ENCODE peak calls at places on chromosomes 5 and 9, in five cellular contexts. F, P, V, I and H are unnamed samples.

GRCh38 chr9:81552571-81552970 is 136.8 kb downstream of the TLE1 start:
- DNase-seq in I (no peak), V (no peak), P (no peak), F (no peak), H (no peak)

GRCh38 chr9:117687532-117687931 is 16.7 kb upstream of the TLR4 start:
- DNase-seq in V (no peak), F (no peak), I (no peak), P (no peak), H (no peak)

GRCh38 chr5:88145205-88145602 is 123.4 kb downstream of the TMEM161B start:
- DNase-seq in V (no peak), I (no peak), F (no peak), P (no peak), H (no peak)

GRCh38 chr9:129436751-129437625 is 183.9 kb downstream of the C9orf50 start:
- DNase-seq in V (no peak), I (no peak), P (peak), F (peak), H (no peak)

GRCh38 chr5:167783145-167783817 is 508.2 kb upstream of the WWC1 start:
- DNase-seq in V (no peak), P (no peak), I (no peak), F (no peak), H (peak)

GRCh38 chr5:152470167-152470566 is 65.1 kb upstream of the NMUR2 start:
- DNase-seq in I (no peak), F (no peak), P (no peak), V (no peak), H (no peak)

GRCh38 chr5:78472469-78473106 is 112.2 kb downstream of the SCAMP1 start:
- DNase-seq in F (peak), P (no peak), V (no peak), I (no peak), H (no peak)

GRCh38 chr9:77707696-77708095 is 59.6 kb upstream of the GNA14 start:
- DNase-seq in V (peak), I (no peak), F (peak), P (peak), H (peak)

GRCh38 chr5:157612071-157612476 is 36.5 kb upstream of the ADAM19 start:
- DNase-seq in V (no peak), F (peak), P (no peak), I (no peak), H (no peak)

GRCh38 chr9:124133752-124134151 is 122.2 kb downstream of the LHX2 start:
- DNase-seq in P (no peak), F (peak), V (peak), I (no peak), H (no peak)

GRCh38 chr5:32583582-32584232 is 1.6 kb upstream of the SUB1 start:
- DNase-seq in P (no peak), V (no peak), F (no peak), I (no peak), H (no peak)

GRCh38 chr9:117715411-117715989 is 11.3 kb downstream of the TLR4 start:
- DNase-seq in P (no peak), I (no peak), F (no peak), V (no peak), H (no peak)

GRCh38 chr9:21831841-21832509 is 29.5 kb downstream of the MTAP start:
- DNase-seq in P (no peak), I (no peak), F (peak), V (peak), H (peak)

GRCh38 chr9:79858509-79858908 is 286.7 kb downstream of the TLE4 start:
- DNase-seq in V (peak), F (peak), I (no peak), P (no peak), H (no peak)

GRCh38 chr5:124408738-124409453 is 337.5 kb downstream of the ZNF608 start:
- DNase-seq in I (no peak), P (no peak), F (peak), V (no peak), H (no peak)

GRCh38 chr5:166165600-166165999 is 2125.8 kb upstream of the WWC1 start:
- DNase-seq in P (no peak), I (no peak), F (no peak), V (no peak), H (no peak)

GRCh38 chr9:26548766-26549290 is 343.8 kb downstream of the CAAP1 start:
- DNase-seq in I (no peak), V (no peak), P (no peak), F (no peak), H (no peak)

GRCh38 chr9:94746541-94747505 is 20.3 kb downstream of the AOPEP start:
- DNase-seq in F (peak), P (no peak), I (no peak), V (no peak), H (no peak)

GRCh38 chr5:43396762-43397304 is 15.4 kb downstream of the CCL28 start:
- DNase-seq in P (peak), F (peak), I (peak), V (peak), H (no peak)

GRCh38 chr5:14790220-14790619 is 81.4 kb downstream of the ANKH start:
- DNase-seq in F (peak), I (no peak), V (no peak), P (no peak), H (no peak)

GRCh38 chr9:109278848-109279247 is 42.0 kb downstream of the EPB41L4B start:
- DNase-seq in P (no peak), V (no peak), F (no peak), I (no peak), H (no peak)

GRCh38 chr5:68656936-68657857 is 436.6 kb upstream of the SLC30A5 start:
- DNase-seq in P (no peak), I (no peak), F (peak), V (no peak), H (no peak)

GRCh38 chr9:91714020-91714721 is 235.9 kb downstream of the ROR2 start:
- DNase-seq in V (peak), I (peak), P (peak), F (peak), H (peak)

GRCh38 chr5:138468133-138468965 is 3.1 kb downstream of the EGR1 start:
- DNase-seq in F (peak), I (no peak), V (peak), P (no peak), H (peak)

GRCh38 chr9:135743021-135743420 is 41.0 kb downstream of the KCNT1 start:
- DNase-seq in F (no peak), I (no peak), P (no peak), V (no peak), H (no peak)

GRCh38 chr5:176922817-176923216 is 23.7 kb upstream of the HK3 start:
- DNase-seq in P (no peak), I (no peak), V (no peak), F (no peak), H (no peak)

GRCh38 chr5:56580864-56581263 is 234.5 kb upstream of the MAP3K1 start:
- DNase-seq in V (no peak), F (no peak), I (no peak), P (no peak), H (no peak)

GRCh38 chr5:135318924-135319323 is 80.1 kb downstream of the MACROH2A1 start:
- DNase-seq in P (no peak), I (no peak), F (no peak), V (no peak), H (no peak)

GRCh38 chr9:124008855-124009834 is 2.4 kb upstream of the LHX2 start:
- DNase-seq in F (no peak), P (no peak), I (no peak), V (no peak), H (no peak)

GRCh38 chr5:180170111-180170809 is 38.8 kb downstream of the RASGEF1C start:
- DNase-seq in P (no peak), V (no peak), I (no peak), F (no peak), H (no peak)

GRCh38 chr5:126525630-126526245 is 69.3 kb downstream of the ALDH7A1 start:
- DNase-seq in I (no peak), V (peak), F (no peak), P (peak), H (no peak)

GRCh38 chr9:504921-505821 is 290.5 kb downstream of the DOCK8 start:
- DNase-seq in F (peak), V (peak), P (peak), I (peak), H (no peak)

GRCh38 chr5:161740433-161740832 is 54.9 kb downstream of the GABRA6 start:
- DNase-seq in P (no peak), I (no peak), F (no peak), V (no peak), H (no peak)

GRCh38 chr9:19320495-19320894 is 59.5 kb downstream of the RPS6 start:
- DNase-seq in P (no peak), V (no peak), F (no peak), I (no peak), H (no peak)

GRCh38 chr5:64210866-64211265 is 45.2 kb downstream of the RNF180 start:
- DNase-seq in V (no peak), F (peak), I (no peak), P (no peak), H (peak)

GRCh38 chr9:108869092-108869725 is 7.1 kb downstream of the ACTL7A start:
- DNase-seq in V (peak), F (peak), I (no peak), P (no peak), H (no peak)

GRCh38 chr5:126383246-126383645 is 40.0 kb upstream of the GRAMD2B start:
- DNase-seq in P (no peak), F (peak), I (no peak), V (no peak), H (no peak)

GRCh38 chr9:20304001-20304400 is 318.3 kb downstream of the MLLT3 start:
- DNase-seq in P (no peak), F (no peak), V (no peak), I (no peak), H (no peak)

GRCh38 chr5:56561-57290 is 35.2 kb upstream of the PLEKHG4B start:
- DNase-seq in P (no peak), I (no peak), V (peak), F (peak), H (no peak)

DNA sequence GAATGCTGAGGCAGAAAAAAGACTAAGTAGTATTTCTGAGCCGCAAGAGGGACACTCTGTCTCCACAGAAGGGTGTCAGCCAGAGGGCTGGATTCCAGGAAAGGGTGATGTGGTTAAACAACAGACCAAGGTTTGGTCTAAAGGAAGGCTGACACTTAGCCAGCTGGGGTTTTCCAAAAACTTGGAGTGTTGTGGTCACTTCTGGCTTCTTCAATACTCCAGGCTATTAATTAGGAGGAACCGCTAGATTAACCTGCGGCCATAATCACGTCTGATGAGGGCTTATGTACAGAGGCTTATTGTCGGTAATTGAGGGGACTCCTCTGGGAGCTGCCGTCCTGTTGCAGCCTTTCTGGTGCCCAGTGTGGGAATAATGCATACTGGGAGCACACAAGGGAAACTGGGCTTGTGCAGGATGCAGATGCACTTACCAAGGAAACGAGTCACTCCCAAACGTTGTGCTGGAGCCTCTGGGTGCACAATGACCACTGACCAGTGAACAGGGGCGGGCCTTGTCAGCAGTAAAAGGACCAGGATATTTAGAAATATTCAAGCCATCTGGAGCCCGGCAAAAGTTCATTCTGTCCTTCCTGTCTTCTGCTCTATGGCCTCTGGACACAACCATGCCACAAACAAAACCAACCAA is 70.2 kb upstream of the TUT7 start:
- DNase-seq in I (no peak), V (no peak), F (peak), P (no peak), H (no peak)
- H3K4me3 ChIP-seq in I (no peak), V (no peak), F (no peak), P (no peak), H (no peak)

DNA sequence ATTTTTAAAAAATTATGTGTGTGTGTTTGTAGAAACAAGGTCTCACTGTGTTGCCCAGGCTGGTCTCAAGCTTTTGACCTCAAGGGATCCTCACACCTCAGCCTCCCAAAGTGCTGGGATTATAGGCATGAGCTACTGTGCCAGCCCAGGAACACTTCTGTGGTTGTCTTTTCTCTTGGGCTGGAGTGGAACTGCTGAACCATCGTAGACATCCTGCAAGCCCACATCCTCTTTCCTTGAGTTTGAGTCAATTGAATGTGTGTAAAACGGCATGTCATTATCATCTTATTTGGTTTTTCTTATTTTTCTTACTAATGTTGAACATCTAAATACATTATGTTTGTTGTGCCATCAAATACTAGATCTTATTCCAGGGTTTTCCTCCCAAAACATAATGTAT is 40.0 kb downstream of the EHMT1 start:
- DNase-seq in F (no peak), I (peak), P (no peak), V (no peak), H (no peak)
- H3K27ac ChIP-seq in F (no peak), I (no peak), P (no peak), V (no peak), H (no peak)

GRCh38 chr5:107063511-107063910 is 607.2 kb downstream of the EFNA5 start:
- DNase-seq in V (no peak), F (peak), P (no peak), I (no peak), H (no peak)

GRCh38 chr5:107072967-107073366 is 597.8 kb downstream of the EFNA5 start:
- DNase-seq in F (no peak), I (no peak), P (no peak), V (no peak), H (no peak)

GRCh38 chr5:107072440-107072839 is 598.3 kb downstream of the EFNA5 start:
- DNase-seq in F (peak), P (no peak), I (no peak), V (no peak), H (no peak)

GRCh38 chr5:107067391-107067790 is 603.3 kb downstream of the EFNA5 start:
- DNase-seq in F (peak), P (no peak), I (no peak), V (no peak), H (no peak)

DNA sequence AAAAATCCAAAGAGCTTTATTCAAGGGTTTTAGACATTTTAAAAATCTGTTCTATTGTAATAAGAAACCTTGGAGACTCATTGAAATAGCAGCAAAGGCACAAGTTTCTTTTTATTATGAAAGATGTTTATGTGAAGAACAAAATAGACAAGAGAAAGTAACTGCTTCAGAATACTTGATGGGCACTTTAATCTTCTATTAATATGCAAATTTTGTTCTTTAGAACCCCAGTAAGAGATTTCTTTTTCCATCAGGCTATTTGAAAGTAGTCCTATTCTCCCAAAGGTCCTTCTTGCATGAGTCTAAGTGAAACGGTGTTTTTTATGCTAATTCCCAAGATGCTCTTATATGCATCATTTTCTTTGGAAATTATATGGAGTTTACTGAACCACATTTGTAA is 602.0 kb downstream of the EFNA5 start:
- DNase-seq in F (no peak), I (no peak), V (no peak), P (no peak), H (no peak)
- H3K4me3 ChIP-seq in F (no peak), I (no peak), V (no peak), P (no peak), H (no peak)

DNA sequence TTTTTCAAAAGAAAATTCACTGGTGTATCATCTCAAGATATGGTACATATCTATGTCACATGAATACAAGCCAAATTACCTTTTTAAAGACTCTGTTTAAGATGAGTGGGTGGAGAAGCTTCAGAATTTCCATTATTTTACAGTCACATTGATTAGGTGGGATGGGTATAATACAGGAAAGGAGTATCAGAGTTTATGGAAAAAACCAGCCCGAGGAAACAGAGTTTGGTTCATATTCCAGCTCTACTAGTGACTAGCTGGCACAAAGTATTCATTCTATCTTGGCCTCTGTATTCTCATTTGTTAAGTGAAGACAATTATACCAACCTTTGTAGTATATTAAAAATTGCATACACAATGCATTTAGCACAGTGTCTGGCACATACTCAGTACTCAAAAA is 46.5 kb upstream of the CDK5RAP2 start:
- DNase-seq in P (no peak), V (no peak), F (no peak), I (no peak), H (no peak)
- H3K27ac ChIP-seq in P (no peak), V (peak), F (no peak), I (no peak), H (no peak)